ENCODE peak calls at places on chromosomes 13 and 19, in nine cellular contexts. One of them, this sample, is unnamed.

GRCh38 chr13:50282016-50282415 is 266.8 kb downstream of the KCNRG start:
- DNase-seq in hepatocyte: no peak
- DNase-seq in stomach: no peak
- DNase-seq in cardiac fibroblast: no peak
- DNase-seq in mucosa of descending colon: no peak
- DNase-seq in uterus: no peak
- DNase-seq in stimulated activated CD4-positive, alpha-beta T cell treated with anti-CD3 and anti-CD28 coated beads, Interleukin-2, amount 100 ng/mL, for 48 hours: no peak
- DNase-seq in hypothalamus: no peak
- DNase-seq in ureter: no peak
- DNase-seq in this sample: no peak

GRCh38 chr13:77375554-77375953 is 48.7 kb upstream of the MYCBP2 start:
- DNase-seq in cardiac fibroblast: no peak
- DNase-seq in mucosa of descending colon: no peak
- DNase-seq in stomach: no peak
- DNase-seq in hepatocyte: no peak
- DNase-seq in uterus: no peak
- DNase-seq in hypothalamus: no peak
- DNase-seq in stimulated activated CD4-positive, alpha-beta T cell treated with anti-CD3 and anti-CD28 coated beads, Interleukin-2, amount 100 ng/mL, for 48 hours: no peak
- DNase-seq in ureter: no peak
- DNase-seq in this sample: no peak

GRCh38 chr13:33279414-33279813 is 6.1 kb downstream of the STARD13 start:
- DNase-seq in hypothalamus: no peak
- DNase-seq in uterus: no peak
- DNase-seq in stimulated activated CD4-positive, alpha-beta T cell treated with anti-CD3 and anti-CD28 coated beads, Interleukin-2, amount 100 ng/mL, for 48 hours: no peak
- DNase-seq in mucosa of descending colon: peak; percentile 39
- DNase-seq in cardiac fibroblast: no peak
- DNase-seq in hepatocyte: no peak
- DNase-seq in ureter: no peak
- DNase-seq in stomach: no peak
- DNase-seq in this sample: no peak

GRCh38 chr19:2476451-2477140 is 669 bp downstream of the GADD45B start:
- DNase-seq in stimulated activated CD4-positive, alpha-beta T cell treated with anti-CD3 and anti-CD28 coated beads, Interleukin-2, amount 100 ng/mL, for 48 hours: peak; percentile 63
- DNase-seq in hypothalamus: peak; percentile 46
- DNase-seq in ureter: no peak
- DNase-seq in mucosa of descending colon: peak; percentile 81
- DNase-seq in cardiac fibroblast: peak; percentile 61
- DNase-seq in hepatocyte: peak; percentile 60
- DNase-seq in uterus: peak; percentile 50
- DNase-seq in stomach: peak; percentile 45
- DNase-seq in this sample: peak; percentile 54

GRCh38 chr19:19372656-19373416 is 32.6 kb upstream of the GATAD2A start:
- DNase-seq in stomach: peak; percentile 74
- DNase-seq in uterus: peak; percentile 58
- DNase-seq in hepatocyte: peak; percentile 47
- DNase-seq in stimulated activated CD4-positive, alpha-beta T cell treated with anti-CD3 and anti-CD28 coated beads, Interleukin-2, amount 100 ng/mL, for 48 hours: no peak
- DNase-seq in cardiac fibroblast: peak; percentile 60
- DNase-seq in hypothalamus: no peak
- DNase-seq in mucosa of descending colon: peak; percentile 89
- DNase-seq in ureter: peak; percentile 84
- DNase-seq in this sample: peak; percentile 64

GRCh38 chr13:23514076-23514475 is 56.1 kb upstream of the TNFRSF19 start:
- DNase-seq in stomach: no peak
- DNase-seq in mucosa of descending colon: no peak
- DNase-seq in uterus: no peak
- DNase-seq in stimulated activated CD4-positive, alpha-beta T cell treated with anti-CD3 and anti-CD28 coated beads, Interleukin-2, amount 100 ng/mL, for 48 hours: no peak
- DNase-seq in cardiac fibroblast: no peak
- DNase-seq in hypothalamus: no peak
- DNase-seq in hepatocyte: no peak
- DNase-seq in ureter: no peak
- DNase-seq in this sample: no peak

GRCh38 chr13:25478186-25478585 is 106.4 kb downstream of the ATP8A2 start:
- DNase-seq in stimulated activated CD4-positive, alpha-beta T cell treated with anti-CD3 and anti-CD28 coated beads, Interleukin-2, amount 100 ng/mL, for 48 hours: no peak
- DNase-seq in hepatocyte: peak; percentile 16
- DNase-seq in uterus: no peak
- DNase-seq in mucosa of descending colon: no peak
- DNase-seq in ureter: no peak
- DNase-seq in cardiac fibroblast: no peak
- DNase-seq in stomach: no peak
- DNase-seq in hypothalamus: no peak
- DNase-seq in this sample: no peak

GRCh38 chr19:48511800-48512503 is at the start of gene LMTK3:
- DNase-seq in hypothalamus: peak; percentile 68
- DNase-seq in ureter: peak; percentile 55
- DNase-seq in stomach: no peak
- DNase-seq in hepatocyte: no peak
- DNase-seq in stimulated activated CD4-positive, alpha-beta T cell treated with anti-CD3 and anti-CD28 coated beads, Interleukin-2, amount 100 ng/mL, for 48 hours: peak; percentile 58
- DNase-seq in cardiac fibroblast: peak; percentile 38
- DNase-seq in mucosa of descending colon: peak; percentile 82
- DNase-seq in uterus: no peak
- DNase-seq in this sample: no peak

GRCh38 chr13:113982296-113982661 is 8.4 kb upstream of the C13orf46 start:
- DNase-seq in hypothalamus: no peak
- DNase-seq in ureter: peak; percentile 41
- DNase-seq in uterus: peak; percentile 9
- DNase-seq in stomach: no peak
- DNase-seq in stimulated activated CD4-positive, alpha-beta T cell treated with anti-CD3 and anti-CD28 coated beads, Interleukin-2, amount 100 ng/mL, for 48 hours: no peak
- DNase-seq in cardiac fibroblast: no peak
- DNase-seq in mucosa of descending colon: no peak
- DNase-seq in hepatocyte: no peak
- DNase-seq in this sample: no peak

GRCh38 chr13:63595811-63596210 is 2180.2 kb upstream of the PCDH20 start:
- DNase-seq in mucosa of descending colon: no peak
- DNase-seq in stimulated activated CD4-positive, alpha-beta T cell treated with anti-CD3 and anti-CD28 coated beads, Interleukin-2, amount 100 ng/mL, for 48 hours: no peak
- DNase-seq in stomach: no peak
- DNase-seq in uterus: no peak
- DNase-seq in hepatocyte: no peak
- DNase-seq in ureter: no peak
- DNase-seq in hypothalamus: no peak
- DNase-seq in cardiac fibroblast: no peak
- DNase-seq in this sample: no peak

GRCh38 chr13:50901701-50902100 is 7.9 kb upstream of the RNASEH2B start:
- DNase-seq in hypothalamus: no peak
- DNase-seq in ureter: no peak
- DNase-seq in uterus: peak; percentile 51
- DNase-seq in mucosa of descending colon: no peak
- DNase-seq in hepatocyte: no peak
- DNase-seq in cardiac fibroblast: no peak
- DNase-seq in stimulated activated CD4-positive, alpha-beta T cell treated with anti-CD3 and anti-CD28 coated beads, Interleukin-2, amount 100 ng/mL, for 48 hours: no peak
- DNase-seq in stomach: no peak
- DNase-seq in this sample: no peak

GRCh38 chr19:48176226-48176625 is 5.7 kb downstream of the ZSWIM9 start:
- DNase-seq in stimulated activated CD4-positive, alpha-beta T cell treated with anti-CD3 and anti-CD28 coated beads, Interleukin-2, amount 100 ng/mL, for 48 hours: no peak
- DNase-seq in hypothalamus: no peak
- DNase-seq in cardiac fibroblast: no peak
- DNase-seq in ureter: no peak
- DNase-seq in uterus: no peak
- DNase-seq in mucosa of descending colon: no peak
- DNase-seq in hepatocyte: no peak
- DNase-seq in stomach: no peak
- DNase-seq in this sample: no peak

GRCh38 chr13:113722921-113723320 is 36.1 kb upstream of the TMEM255B start:
- DNase-seq in hypothalamus: no peak
- DNase-seq in uterus: no peak
- DNase-seq in hepatocyte: no peak
- DNase-seq in cardiac fibroblast: no peak
- DNase-seq in stomach: peak; percentile 38
- DNase-seq in mucosa of descending colon: no peak
- DNase-seq in stimulated activated CD4-positive, alpha-beta T cell treated with anti-CD3 and anti-CD28 coated beads, Interleukin-2, amount 100 ng/mL, for 48 hours: no peak
- DNase-seq in ureter: no peak
- DNase-seq in this sample: no peak

GRCh38 chr13:103140001-103140671 is 73.9 kb upstream of the SLC10A2 start:
- DNase-seq in uterus: no peak
- DNase-seq in hepatocyte: peak; percentile 41
- DNase-seq in mucosa of descending colon: no peak
- DNase-seq in cardiac fibroblast: no peak
- DNase-seq in ureter: no peak
- DNase-seq in hypothalamus: no peak
- DNase-seq in stomach: no peak
- DNase-seq in stimulated activated CD4-positive, alpha-beta T cell treated with anti-CD3 and anti-CD28 coated beads, Interleukin-2, amount 100 ng/mL, for 48 hours: no peak
- DNase-seq in this sample: no peak

GRCh38 chr19:39768811-39769210 is 9.8 kb upstream of the LEUTX start:
- DNase-seq in stomach: no peak
- DNase-seq in ureter: no peak
- DNase-seq in mucosa of descending colon: no peak
- DNase-seq in cardiac fibroblast: no peak
- DNase-seq in hepatocyte: no peak
- DNase-seq in hypothalamus: no peak
- DNase-seq in uterus: no peak
- DNase-seq in stimulated activated CD4-positive, alpha-beta T cell treated with anti-CD3 and anti-CD28 coated beads, Interleukin-2, amount 100 ng/mL, for 48 hours: no peak
- DNase-seq in this sample: no peak

GRCh38 chr13:35014606-35015005 is 72.5 kb downstream of the NBEA start:
- DNase-seq in mucosa of descending colon: no peak
- DNase-seq in cardiac fibroblast: no peak
- DNase-seq in uterus: no peak
- DNase-seq in hepatocyte: no peak
- DNase-seq in stomach: no peak
- DNase-seq in ureter: no peak
- DNase-seq in stimulated activated CD4-positive, alpha-beta T cell treated with anti-CD3 and anti-CD28 coated beads, Interleukin-2, amount 100 ng/mL, for 48 hours: no peak
- DNase-seq in hypothalamus: no peak
- DNase-seq in this sample: no peak

This sample was measured in heart right ventricle.